ENCODE peak calls at places on chromosomes 11 and 22, in ten cellular contexts. D is foreskin fibroblast; C is heart right ventricle; Q is pancreas; Y is fibroblast of pulmonary artery; T is CD4-positive, alpha-beta memory T cell; G is DND-41; L is fibroblast of the aortic adventitia; R is A549; K is CD8-positive, alpha-beta memory T cell. H is an unnamed sample.

GRCh38 chr22:44133161-44133560 is 47.6 kb upstream of the PARVG start:
- DNase-seq in D (no peak), C (no peak), Q (no peak), Y (no peak), T (no peak), G (no peak), L (peak), R (no peak), K (no peak), H (no peak)

GRCh38 chr11:122140535-122140934 is 24.5 kb upstream of the BLID start:
- DNase-seq in D (peak), C (no peak), Q (no peak), Y (peak), T (no peak), G (no peak), L (peak), R (no peak), K (no peak), H (no peak)

GRCh38 chr11:8732748-8733241 is 50.2 kb downstream of the RPL27A start:
- DNase-seq in D (peak), C (peak), Q (peak), Y (peak), T (no peak), G (no peak), L (peak), R (no peak), K (no peak), H (no peak)

GRCh38 chr22:24950272-24950902 is 2.1 kb upstream of the KIAA1671 start:
- DNase-seq in D (no peak), C (no peak), Q (no peak), Y (peak), T (no peak), G (no peak), L (peak), R (peak), K (no peak), H (no peak)

GRCh38 chr22:44100411-44100810 is 76.3 kb downstream of the PARVB start:
- DNase-seq in D (no peak), C (no peak), Q (no peak), Y (no peak), T (no peak), G (no peak), L (no peak), R (no peak), K (no peak), H (no peak)

GRCh38 chr11:8477680-8478079 is 116.3 kb downstream of the STK33 start:
- DNase-seq in D (no peak), C (no peak), Q (no peak), Y (no peak), T (no peak), G (no peak), L (no peak), R (no peak), K (no peak), H (no peak)

GRCh38 chr11:99066609-99067008 is 45.9 kb downstream of the CNTN5 start:
- DNase-seq in D (no peak), C (no peak), Q (no peak), Y (no peak), T (no peak), G (no peak), L (no peak), R (no peak), K (no peak), H (no peak)

GRCh38 chr11:73565804-73566203 is 32.1 kb downstream of the FAM168A start:
- DNase-seq in D (no peak), C (no peak), Q (no peak), Y (no peak), T (no peak), G (no peak), L (no peak), R (no peak), K (no peak), H (no peak)

GRCh38 chr11:75557649-75558494 is 4.2 kb upstream of the SERPINH1 start:
- DNase-seq in D (peak), C (peak), Q (no peak), Y (peak), T (no peak), G (no peak), L (peak), R (no peak), K (no peak), H (no peak)

GRCh38 chr11:75562048-75562835 is at the start of gene SERPINH1:
- DNase-seq in D (peak), C (peak), Q (peak), Y (peak), T (peak), G (peak), L (peak), R (peak), K (peak), H (no peak)

GRCh38 chr11:75561426-75562047 is 516 bp upstream of the SERPINH1 start:
- DNase-seq in D (no peak), C (no peak), Q (no peak), Y (no peak), T (no peak), G (no peak), L (no peak), R (no peak), K (no peak), H (no peak)

GRCh38 chr11:75560644-75561043 is 1.4 kb upstream of the SERPINH1 start:
- DNase-seq in D (no peak), C (no peak), Q (no peak), Y (no peak), T (no peak), G (no peak), L (no peak), R (no peak), K (no peak), H (no peak)

DNA sequence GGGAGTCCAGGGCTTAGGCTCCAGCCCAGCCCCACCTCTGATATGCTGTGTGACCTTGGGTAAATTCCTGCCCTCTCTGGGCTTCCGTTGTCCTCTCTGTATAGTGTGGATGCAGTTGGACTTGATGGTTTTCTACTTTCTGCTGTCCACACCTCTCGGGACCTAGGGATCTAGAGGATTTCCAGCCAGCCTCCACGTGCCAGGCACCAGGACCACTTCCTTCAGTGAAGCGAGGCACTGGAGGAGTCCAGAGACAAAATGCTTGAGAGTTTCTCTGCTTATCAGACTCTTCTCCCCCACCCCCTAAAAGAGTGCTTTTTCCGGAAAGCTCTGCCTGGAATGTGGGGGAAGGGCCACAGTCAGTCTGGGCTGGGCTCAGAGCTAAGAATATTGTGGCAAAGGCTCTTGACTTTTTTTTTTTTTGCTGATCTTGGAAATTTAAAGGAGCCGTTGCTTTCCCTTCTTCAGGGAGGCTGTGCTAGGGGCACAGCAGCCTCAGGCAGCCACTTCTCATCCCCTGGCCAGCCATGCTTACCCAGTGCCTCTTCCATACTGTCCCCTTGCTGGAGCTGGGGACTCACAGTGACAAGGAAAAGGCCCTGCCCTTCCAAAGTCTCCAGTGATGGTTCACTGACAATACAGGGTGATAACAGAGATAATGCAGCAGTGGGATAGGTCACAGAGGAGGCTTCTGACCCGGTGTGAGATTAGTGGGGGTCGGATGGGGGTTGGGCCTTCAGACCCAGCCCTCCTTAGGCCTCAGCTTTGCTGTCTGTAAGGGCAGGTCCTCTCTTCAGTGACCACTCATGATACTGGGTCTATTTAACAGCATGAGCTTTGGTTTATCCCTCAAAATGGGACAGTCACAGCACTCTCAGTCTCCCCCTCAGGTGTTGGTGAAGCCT is 2.9 kb upstream of the SERPINH1 start:
- DNase-seq in D (peak), C (peak), Q (no peak), Y (peak), T (no peak), G (no peak), L (peak), R (no peak), K (no peak), H (no peak)
- H3K4me3 ChIP-seq in D (peak), C (no peak), Q (no peak), Y (peak), T (no peak), G (no peak), L (peak), R (no peak), K (no peak), H (no peak)

DNA sequence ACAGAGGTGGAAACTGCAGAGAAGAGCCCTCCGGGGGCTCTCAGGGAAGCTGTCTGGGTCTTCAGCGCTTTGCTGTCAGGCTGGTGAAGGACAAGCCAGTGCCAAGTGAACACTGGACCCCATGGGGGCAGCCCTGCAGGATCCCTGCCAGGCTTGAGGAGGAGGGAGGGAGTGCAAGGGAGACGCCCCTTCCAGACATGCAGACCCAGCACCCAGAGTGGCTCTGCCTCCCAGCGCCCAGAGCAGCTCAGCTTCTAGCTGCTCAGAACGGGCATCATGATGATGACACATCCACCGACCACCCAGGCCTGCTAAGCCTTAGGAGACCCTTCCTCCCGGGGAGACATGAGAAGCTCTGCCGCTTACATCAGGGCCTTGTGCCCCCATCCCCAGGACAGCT is 39.7 kb downstream of the TBX1 start:
- DNase-seq in D (no peak), C (peak), Q (no peak), Y (no peak), T (no peak), G (no peak), L (no peak), R (no peak), K (no peak), H (no peak)
- H3K4me3 ChIP-seq in D (no peak), C (no peak), Q (no peak), Y (no peak), T (no peak), G (no peak), L (no peak), R (no peak), K (no peak), H (no peak)

GRCh38 chr11:83064011-83064410 is 7.7 kb downstream of the RAB30 start:
- DNase-seq in D (no peak), C (no peak), Q (no peak), Y (no peak), T (no peak), G (no peak), L (no peak), R (no peak), K (no peak), H (no peak)
- H3K4me3 ChIP-seq in D (no peak), C (no peak), Q (no peak), Y (no peak), T (no peak), G (no peak), L (no peak), R (no peak), K (no peak), H (no peak)

GRCh38 chr11:64183890-64184289 is 2.1 kb upstream of the STIP1 start:
- DNase-seq in D (no peak), C (no peak), Q (no peak), Y (no peak), T (no peak), G (no peak), L (no peak), R (no peak), K (no peak), H (no peak)
- H3K4me3 ChIP-seq in D (no peak), C (no peak), Q (no peak), Y (no peak), T (no peak), G (peak), L (peak), R (no peak), K (no peak), H (no peak)

GRCh38 chr22:50505276-50505775 is 2.2 kb downstream of the LMF2 start:
- DNase-seq in D (no peak), C (no peak), Q (no peak), Y (no peak), T (no peak), G (no peak), L (no peak), R (no peak), K (no peak), H (no peak)

GRCh38 chr22:50504245-50505211 is 3.0 kb downstream of the LMF2 start:
- DNase-seq in D (no peak), C (no peak), Q (peak), Y (no peak), T (no peak), G (peak), L (no peak), R (no peak), K (no peak), H (no peak)

GRCh38 chr22:50506611-50507420 is 686 bp downstream of the LMF2 start:
- DNase-seq in D (no peak), C (no peak), Q (peak), Y (no peak), T (peak), G (peak), L (no peak), R (no peak), K (no peak), H (no peak)

GRCh38 chr22:50507421-50507990 is at the start of gene LMF2:
- DNase-seq in D (no peak), C (peak), Q (peak), Y (no peak), T (peak), G (peak), L (no peak), R (no peak), K (peak), H (peak)

DNA sequence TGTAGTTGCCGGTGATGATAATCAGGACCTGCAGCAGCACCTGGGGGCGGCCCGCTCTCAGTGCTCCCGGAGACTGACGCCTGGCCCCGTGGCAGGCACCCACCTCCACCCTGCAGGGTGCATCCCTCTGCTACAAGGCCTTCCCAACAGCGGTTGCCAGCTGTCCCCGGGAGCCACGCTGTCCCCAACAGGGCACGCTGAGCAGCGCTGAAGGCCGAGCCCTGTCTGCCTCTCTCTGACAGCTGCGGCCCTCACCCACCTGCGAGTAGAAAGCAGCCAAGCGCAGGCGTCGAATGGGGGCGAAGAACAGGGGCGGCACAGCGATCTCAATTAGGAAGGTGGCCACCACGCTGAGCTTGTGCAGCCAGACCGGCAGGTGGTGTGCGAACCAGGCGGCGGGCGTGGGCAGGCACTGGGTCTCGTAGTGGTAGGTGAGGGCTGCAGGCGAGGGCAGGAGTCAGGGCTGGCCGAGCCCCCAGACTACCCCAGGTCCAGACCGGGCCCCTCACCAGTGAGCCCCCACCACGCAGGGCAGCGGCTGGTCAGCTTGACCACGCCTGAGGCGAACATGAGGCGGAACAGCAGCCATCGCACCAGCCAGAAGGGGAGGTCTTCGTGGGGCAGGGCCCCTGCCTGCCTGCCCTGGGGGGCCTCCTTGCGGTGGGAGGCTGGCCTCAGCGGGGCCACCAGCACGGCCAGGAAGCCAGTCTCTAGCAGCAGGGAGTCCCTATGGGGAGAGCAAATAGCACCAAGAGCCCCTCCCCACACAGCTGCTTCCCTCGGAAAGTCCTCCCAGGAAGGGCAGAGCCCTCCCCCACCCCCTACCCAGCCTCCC is 1.5 kb downstream of the LMF2 start:
- DNase-seq in D (no peak), C (no peak), Q (peak), Y (no peak), T (no peak), G (peak), L (no peak), R (no peak), K (no peak), H (no peak)
- H3K4me3 ChIP-seq in D (peak), C (no peak), Q (peak), Y (peak), T (peak), G (peak), L (peak), R (no peak), K (no peak), H (peak)

GRCh38 chr11:70581991-70582885 is 183.9 kb downstream of the CTTN start:
- DNase-seq in D (no peak), C (no peak), Q (no peak), Y (no peak), T (no peak), G (no peak), L (no peak), R (no peak), K (peak), H (no peak)
- H3K4me3 ChIP-seq in D (no peak), C (no peak), Q (no peak), Y (no peak), T (no peak), G (no peak), L (no peak), R (no peak), K (no peak), H (no peak)